ENCODE peak calls at places on chromosomes 13 and 19, in ten cellular contexts. O is Peyer's patch; K is adrenal gland; Q is psoas muscle; N is ovary; S is CD8-positive, alpha-beta T cell; C is heart left ventricle; E is GM23248; I is tibial artery; T is left ventricle myocardium inferior. J is an unnamed sample.
A peak's percentile ranks its signal among the peaks of the same experiment; 100 is the strongest.

GRCh38 chr19:5103812-5104410 is 135.0 kb downstream of the KDM4B start:
- DNase-seq in N (no peak), Q (no peak), I (no peak), C (no peak), K (no peak), S (no peak), E (no peak), O (no peak), T (no peak), J (no peak)

GRCh38 chr19:28436320-28436719 is 776.6 kb downstream of the UQCRFS1 start:
- DNase-seq in C (no peak), T (no peak), I (no peak), S (no peak), O (no peak), Q (no peak), N (no peak), K (no peak), E (no peak), J (no peak)

GRCh38 chr19:18961767-18962423 is 20.9 kb upstream of the HOMER3 start:
- DNase-seq in O (no peak), C (no peak), Q (no peak), E (no peak), S (peak; percentile 43), T (no peak), I (no peak), N (no peak), K (no peak), J (no peak)

GRCh38 chr19:16807416-16808274 is 21.6 kb upstream of the SIN3B start:
- DNase-seq in E (no peak), I (no peak), S (no peak), K (no peak), O (no peak), C (no peak), T (no peak), N (no peak), Q (no peak), J (no peak)

GRCh38 chr13:113545455-113545930 is 39.1 kb upstream of the TFDP1 start:
- DNase-seq in T (peak; percentile 24), C (no peak), K (no peak), Q (no peak), E (peak; percentile 56), N (no peak), O (no peak), I (no peak), S (no peak), J (peak; percentile 71)

GRCh38 chr19:5753743-5754142 is 30.8 kb downstream of the PRR22 start:
- DNase-seq in K (no peak), Q (no peak), N (no peak), I (no peak), S (no peak), T (no peak), O (no peak), E (no peak), C (no peak), J (no peak)

GRCh38 chr19:55230780-55231179 is 2.2 kb upstream of the TMEM86B start:
- DNase-seq in S (no peak), K (no peak), I (no peak), C (no peak), T (no peak), N (no peak), Q (no peak), O (no peak), E (no peak), J (no peak)

GRCh38 chr19:23436318-23436717 is 41.0 kb upstream of the ZNF91 start:
- DNase-seq in T (no peak), C (no peak), Q (no peak), S (no peak), E (no peak), K (no peak), N (no peak), I (no peak), O (no peak), J (no peak)

GRCh38 chr13:98187862-98188261 is 10.8 kb upstream of the RNF113B start:
- DNase-seq in K (no peak), S (no peak), O (no peak), E (no peak), T (no peak), C (no peak), I (no peak), Q (no peak), N (no peak), J (no peak)

DNA sequence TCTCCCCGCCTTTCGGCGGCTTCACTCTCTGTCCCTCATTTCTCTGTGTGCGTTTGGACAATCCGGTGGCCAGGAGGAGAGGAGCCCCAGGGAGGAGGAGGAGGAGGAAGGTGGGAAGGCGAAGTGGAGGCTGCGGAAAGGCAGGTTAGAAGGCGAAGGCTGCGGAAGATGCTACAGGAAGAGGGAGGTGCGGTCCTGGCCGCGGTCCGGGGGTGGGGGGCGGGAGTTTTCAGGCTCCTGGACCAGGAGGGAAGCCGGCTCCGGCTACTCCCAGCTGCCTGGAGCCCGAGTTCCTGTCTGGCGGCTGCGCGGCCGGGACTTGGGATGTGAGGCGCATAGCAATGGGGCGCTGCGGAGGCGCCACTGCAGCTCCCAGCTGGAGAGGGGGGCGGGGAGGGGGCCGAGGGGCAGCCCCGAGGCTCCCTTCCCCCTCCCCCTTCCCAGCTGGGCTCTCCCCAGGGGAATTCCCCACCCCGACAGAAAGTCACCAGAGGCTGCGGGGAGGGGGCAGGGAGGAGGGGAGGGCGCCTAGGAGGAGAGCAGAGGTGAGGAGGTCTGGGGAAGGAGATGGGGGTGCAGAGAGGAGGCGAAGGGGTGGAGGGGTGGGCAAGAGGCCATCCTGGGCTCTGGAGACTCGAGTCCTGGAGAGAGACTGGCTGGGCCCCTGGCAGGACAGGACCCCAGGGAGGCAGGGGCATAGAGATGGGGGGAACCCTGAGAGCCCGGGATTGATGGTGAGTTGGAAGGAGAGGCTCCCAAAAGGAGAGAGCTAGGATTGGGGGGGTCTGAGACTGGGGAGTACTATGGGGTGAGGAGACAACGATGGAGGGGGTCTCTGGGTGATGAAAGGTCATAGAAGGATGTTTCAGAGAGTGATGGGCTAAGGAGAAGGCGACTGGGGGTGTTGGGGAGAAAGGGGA is 2.0 kb downstream of the LRRC4B start:
- DNase-seq in K (no peak), N (no peak), I (no peak), E (no peak), T (no peak), O (no peak), C (no peak), Q (no peak), S (no peak), J (peak; percentile 4)
- H3K4me3 ChIP-seq in K (no peak overlapping the region), N (no peak overlapping the region), I (no peak overlapping the region), E (no peak overlapping the region), T (no peak overlapping the region), O (no peak overlapping the region), C (no peak overlapping the region), Q (no peak overlapping the region), S (no peak overlapping the region), J (no peak overlapping the region)

GRCh38 chr19:1410789-1411188 is 3.4 kb downstream of the DAZAP1 start:
- DNase-seq in Q (no peak), S (no peak), C (no peak), T (no peak), K (no peak), I (no peak), N (no peak), E (no peak), O (no peak), J (no peak)

GRCh38 chr19:1410136-1410786 is 2.9 kb downstream of the DAZAP1 start:
- DNase-seq in S (no peak), N (no peak), Q (no peak), C (no peak), O (no peak), I (no peak), E (peak; percentile 39), K (no peak), T (no peak), J (no peak)

GRCh38 chr19:1411255-1412191 is 4.1 kb downstream of the DAZAP1 start:
- DNase-seq in K (peak; percentile 67), E (peak; percentile 88), C (peak; percentile 84), N (no peak), T (peak; percentile 80), I (peak; percentile 35), Q (peak; percentile 90), S (peak; percentile 68), O (no peak), J (no peak)

GRCh38 chr19:1412323-1412923 is 5.0 kb downstream of the DAZAP1 start:
- DNase-seq in I (no peak), T (no peak), Q (no peak), E (no peak), C (no peak), K (no peak), S (no peak), N (no peak), O (no peak), J (no peak)

GRCh38 chr19:1412995-1413889 is 5.9 kb downstream of the DAZAP1 start:
- DNase-seq in Q (no peak), I (no peak), O (no peak), K (no peak), S (no peak), T (no peak), E (no peak), N (no peak), C (peak; percentile 6), J (no peak)
- H3K4me1 ChIP-seq in Q (peaks cover 85% of the 10 kb centered on the region), I (peaks cover 70% of the 10 kb centered on the region), O (peaks cover 88% of the 10 kb centered on the region), K (peaks cover 77% of the 10 kb centered on the region), S (peaks cover 82% of the 10 kb centered on the region), T (peaks cover 100% of the 10 kb centered on the region), E (peaks cover 37% of the 10 kb centered on the region), N (peaks cover 60% of the 10 kb centered on the region), C (peaks cover 76% of the 10 kb centered on the region), J (peaks cover 85% of the 10 kb centered on the region)

GRCh38 chr19:36060430-36060829 is 5.7 kb downstream of the WDR62 start:
- DNase-seq in I (no peak), C (peak; percentile 24), N (no peak), E (peak; percentile 70), S (no peak), Q (peak; percentile 70), O (no peak), T (peak; percentile 46), K (peak; percentile 40), J (peak; percentile 72)

GRCh38 chr19:36058481-36059179 is 3.9 kb downstream of the WDR62 start:
- DNase-seq in E (no peak), S (no peak), Q (no peak), C (no peak), O (no peak), N (no peak), K (no peak), T (no peak), I (no peak), J (no peak)

GRCh38 chr19:36064829-36065228 is 10.1 kb downstream of the WDR62 start:
- DNase-seq in N (no peak), K (no peak), E (no peak), Q (no peak), S (no peak), T (no peak), C (no peak), I (no peak), O (no peak), J (no peak)

GRCh38 chr19:36059180-36059910 is 4.6 kb downstream of the WDR62 start:
- DNase-seq in T (no peak), E (no peak), K (no peak), Q (no peak), C (no peak), O (no peak), I (no peak), N (no peak), S (no peak), J (no peak)

GRCh38 chr19:36061367-36061766 is 6.7 kb downstream of the WDR62 start:
- DNase-seq in T (no peak), E (no peak), Q (no peak), S (no peak), N (no peak), I (no peak), C (no peak), K (no peak), O (no peak), J (no peak)
- H3K36me3 ChIP-seq in T (no peaks in the 10 kb centered on the region), E (no peaks in the 10 kb centered on the region), Q (no peaks in the 10 kb centered on the region), S (no peaks in the 10 kb centered on the region), N (no peaks in the 10 kb centered on the region), I (no peaks in the 10 kb centered on the region), C (peaks cover 7% of the 10 kb centered on the region), K (no peaks in the 10 kb centered on the region), O (no peaks in the 10 kb centered on the region), J (no peaks in the 10 kb centered on the region)

GRCh38 chr19:2126879-2127518 is 24.4 kb downstream of the AP3D1 start:
- DNase-seq in K (peak; percentile 14), O (no peak), I (no peak), C (no peak), E (no peak), Q (no peak), N (no peak), T (no peak), S (no peak), J (no peak)
- H3K4me3 ChIP-seq in K (no peak overlapping the region), O (no peak overlapping the region), I (no peak overlapping the region), C (no peak overlapping the region), E (no peak overlapping the region), Q (no peak overlapping the region), N (no peak overlapping the region), T (no peak overlapping the region), S (no peak overlapping the region), J (no peak overlapping the region)

J was measured in adipocyte.